ENCODE peak calls at places on chromosomes 7 and 10, in four cellular contexts. C, X, T and A are unnamed samples.

GRCh38 chr7:4168556-4168955 is 513.5 kb upstream of the FOXK1 start:
- DNase-seq in T (no peak), C (no peak), X (no peak), A (no peak)

GRCh38 chr7:801940-802364 is 30.3 kb upstream of the SUN1 start:
- DNase-seq in T (peak; percentile 80), X (peak; percentile 84), C (peak; percentile 70), A (peak; percentile 80)

GRCh38 chr7:138195207-138195606 is 118.9 kb downstream of the AKR1D1 start:
- DNase-seq in C (no peak), X (no peak), T (no peak), A (no peak)

GRCh38 chr10:103636996-103637395 is 143.5 kb downstream of the NEURL1 start:
- DNase-seq in X (no peak), T (no peak), C (no peak), A (no peak)

GRCh38 chr7:3861941-3862340 is 560.9 kb downstream of the SDK1 start:
- DNase-seq in T (no peak), X (peak; percentile 74), C (peak; percentile 47), A (no peak)

GRCh38 chr10:34292178-34292565 is 522.9 kb downstream of the PARD3 start:
- DNase-seq in C (no peak), X (no peak), T (no peak), A (no peak)

GRCh38 chr10:133132711-133133291 is 27.2 kb upstream of the KNDC1 start:
- DNase-seq in T (peak; percentile 46), C (no peak), X (peak; percentile 48), A (no peak)

GRCh38 chr7:46571996-46572395 is 650.9 kb upstream of the IGFBP3 start:
- DNase-seq in T (no peak), X (no peak), C (no peak), A (no peak)

GRCh38 chr7:77651544-77652162 is 44.6 kb upstream of the RSBN1L start:
- DNase-seq in T (no peak), C (no peak), X (no peak), A (peak; percentile 32)

GRCh38 chr7:153381275-153382119 is 621.9 kb downstream of the ACTR3B start:
- DNase-seq in T (peak; percentile 70), X (no peak), C (no peak), A (peak; percentile 46)

GRCh38 chr10:34364253-34365037 is 450.7 kb downstream of the PARD3 start:
- DNase-seq in X (no peak), T (no peak), C (no peak), A (peak; percentile 69)

GRCh38 chr10:132223156-132223590 is 36.4 kb downstream of the DPYSL4 start:
- DNase-seq in C (peak; percentile 70), X (peak; percentile 78), T (peak; percentile 86), A (peak; percentile 85)

GRCh38 chr7:50988465-50988864 is 205.8 kb upstream of the GRB10 start:
- DNase-seq in T (no peak), C (no peak), X (no peak), A (no peak)

GRCh38 chr10:108812296-108812695 is 1111.0 kb downstream of the XPNPEP1 start:
- DNase-seq in X (no peak), C (no peak), T (no peak), A (no peak)

GRCh38 chr7:78529392-78529791 is 730.8 kb downstream of the PHTF2 start:
- DNase-seq in X (no peak), C (no peak), T (no peak), A (no peak)

GRCh38 chr10:116067825-116068224 is 205.2 kb downstream of the GFRA1 start:
- DNase-seq in X (no peak), T (no peak), C (no peak), A (no peak)

GRCh38 chr7:381211-382117 is 91.5 kb downstream of the FOXL3 start:
- DNase-seq in C (peak; percentile 8), T (peak; percentile 47), X (no peak), A (no peak)

GRCh38 chr7:149683898-149684297 is 89.5 kb downstream of the ZNF467 start:
- DNase-seq in T (no peak), X (no peak), C (no peak), A (no peak)

GRCh38 chr10:105269011-105269410 is 627.9 kb downstream of the SORCS3 start:
- DNase-seq in X (no peak), C (no peak), T (no peak), A (no peak)
- H3K4me1 ChIP-seq in X (no peaks in the 10 kb centered on the region), C (no peaks in the 10 kb centered on the region), T (no peaks in the 10 kb centered on the region), A (no peaks in the 10 kb centered on the region)

GRCh38 chr7:66810716-66811115 is 70.2 kb downstream of the RABGEF1 start:
- DNase-seq in T (no peak), C (no peak), X (no peak), A (no peak)
- H3K36me3 ChIP-seq in T (peaks cover 28% of the 10 kb centered on the region), C (peaks cover 77% of the 10 kb centered on the region), X (peaks cover 63% of the 10 kb centered on the region), A (peaks cover 61% of the 10 kb centered on the region)

DNA sequence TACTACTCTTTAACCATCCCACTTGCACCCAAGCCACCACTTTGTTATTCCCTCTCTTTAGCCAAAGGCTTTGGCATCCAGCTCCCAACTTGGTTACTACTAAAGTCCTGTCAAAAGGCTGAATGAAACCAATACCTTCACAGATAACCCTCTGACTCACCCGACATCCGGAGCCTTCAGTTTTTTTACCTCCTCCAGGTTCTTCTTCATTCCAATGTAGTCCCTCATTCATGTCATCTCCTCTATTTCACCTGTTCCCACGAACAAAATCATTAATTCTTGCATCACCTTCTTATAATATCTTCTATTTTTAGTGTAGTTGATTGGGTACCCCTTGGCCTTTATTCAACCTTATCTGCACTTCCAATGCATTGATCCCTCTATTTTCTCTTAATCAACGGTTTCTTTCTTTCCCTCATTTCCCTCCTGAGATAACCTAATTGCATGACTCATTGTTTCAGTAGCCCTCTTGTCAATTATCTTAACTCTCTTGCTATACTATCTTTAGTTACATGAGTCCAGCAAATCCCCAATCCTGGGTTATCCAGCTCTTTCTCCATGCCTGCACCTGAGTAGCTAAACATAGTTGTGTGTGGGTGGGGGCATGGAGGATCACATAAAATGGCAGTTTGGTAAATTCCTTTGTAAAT is 87.2 kb upstream of the COL1A2 start:
- DNase-seq in T (no peak), X (no peak), C (no peak), A (no peak)
- H3K4me1 ChIP-seq in T (peaks cover 12% of the 10 kb centered on the region), X (peaks cover 7% of the 10 kb centered on the region), C (no peaks in the 10 kb centered on the region), A (peaks cover under 1% of the 10 kb centered on the region)

GRCh38 chr10:121593676-121594075 is 4.6 kb downstream of the FGFR2 start:
- DNase-seq in C (no peak), T (no peak), X (peak; percentile 30), A (no peak)
- H3K36me3 ChIP-seq in C (peaks cover 4% of the 10 kb centered on the region), T (no peaks in the 10 kb centered on the region), X (no peaks in the 10 kb centered on the region), A (no peaks in the 10 kb centered on the region)

GRCh38 chr10:32538256-32538655 is 92.3 kb downstream of the CCDC7 start:
- DNase-seq in T (no peak), C (no peak), X (no peak), A (no peak)
- H3K4me1 ChIP-seq in T (no peaks in the 10 kb centered on the region), C (no peaks in the 10 kb centered on the region), X (no peaks in the 10 kb centered on the region), A (no peaks in the 10 kb centered on the region)

GRCh38 chr10:75228834-75229233 is 6.9 kb downstream of the COMTD1 start:
- DNase-seq in X (peak; percentile 32), T (no peak), C (no peak), A (no peak)
- H3K36me3 ChIP-seq in X (peaks cover 33% of the 10 kb centered on the region), T (peaks cover 3% of the 10 kb centered on the region), C (peaks cover 32% of the 10 kb centered on the region), A (no peaks in the 10 kb centered on the region)